ENCODE peak calls at places on chromosomes 3 and 15, in six cellular contexts. One of them, this sample, is unnamed.

GRCh38 chr15:37995461-37996347 is 61.3 kb downstream of the TMCO5A start:
- DNase-seq in B cell: peak; percentile 44
- DNase-seq in A172: peak; percentile 37
- DNase-seq in GM04504: peak; percentile 44
- DNase-seq in HCT116: peak; percentile 45
- DNase-seq in lung: no peak
- DNase-seq in this sample: no peak

GRCh38 chr3:42758126-42758525 is 14.9 kb downstream of the CCDC13 start:
- DNase-seq in B cell: no peak
- DNase-seq in A172: no peak
- DNase-seq in HCT116: no peak
- DNase-seq in lung: no peak
- DNase-seq in GM04504: no peak
- DNase-seq in this sample: no peak

GRCh38 chr3:178048768-178049167 is 487.5 kb upstream of the KCNMB2 start:
- DNase-seq in lung: no peak
- DNase-seq in A172: no peak
- DNase-seq in GM04504: no peak
- DNase-seq in B cell: no peak
- DNase-seq in HCT116: no peak
- DNase-seq in this sample: no peak

GRCh38 chr15:71151061-71151460 is 35.8 kb downstream of the THSD4 start:
- DNase-seq in HCT116: no peak
- DNase-seq in B cell: no peak
- DNase-seq in A172: no peak
- DNase-seq in GM04504: peak; percentile 10
- DNase-seq in lung: no peak
- DNase-seq in this sample: no peak

GRCh38 chr3:2536575-2536974 is 437.9 kb downstream of the CNTN4 start:
- DNase-seq in GM04504: no peak
- DNase-seq in B cell: no peak
- DNase-seq in A172: no peak
- DNase-seq in HCT116: no peak
- DNase-seq in lung: no peak
- DNase-seq in this sample: no peak

GRCh38 chr3:71055602-71056001 is 527.9 kb downstream of the FOXP1 start:
- DNase-seq in GM04504: no peak
- DNase-seq in HCT116: no peak
- DNase-seq in B cell: no peak
- DNase-seq in A172: no peak
- DNase-seq in lung: no peak
- DNase-seq in this sample: no peak

GRCh38 chr3:128075516-128076464 is 23.6 kb downstream of the SEC61A1 start:
- DNase-seq in HCT116: peak; percentile 67
- DNase-seq in A172: no peak
- DNase-seq in GM04504: peak; percentile 58
- DNase-seq in B cell: peak; percentile 93
- DNase-seq in lung: peak; percentile 89
- DNase-seq in this sample: peak; percentile 87

GRCh38 chr15:68056097-68056865 is 2.2 kb downstream of the PIAS1 start:
- DNase-seq in HCT116: no peak
- DNase-seq in A172: no peak
- DNase-seq in GM04504: no peak
- DNase-seq in B cell: no peak
- DNase-seq in lung: no peak
- DNase-seq in this sample: no peak

GRCh38 chr3:183460059-183461052 is 31.9 kb upstream of the MCF2L2 start:
- DNase-seq in B cell: peak; percentile 26
- DNase-seq in lung: no peak
- DNase-seq in A172: peak; percentile 40
- DNase-seq in GM04504: no peak
- DNase-seq in HCT116: no peak
- DNase-seq in this sample: no peak